ENCODE peak calls at places on chromosomes 2 and 18, in eight cellular contexts. L, S, P, C, R, H, K and Z are unnamed samples.
A peak's percentile ranks its signal among the peaks of the same experiment; 100 is the strongest.

GRCh38 chr18:42141439-42141838 is 186.4 kb downstream of the PIK3C3 start:
- DNase-seq in L (no peak), S (no peak), P (no peak), C (peak; percentile 19), R (no peak), H (no peak), K (no peak), Z (no peak)

GRCh38 chr2:25276569-25277465 is 64.9 kb downstream of the DNMT3A start:
- DNase-seq in L (peak; percentile 49), S (peak; percentile 64), P (no peak), C (peak; percentile 28), R (peak; percentile 76), H (peak; percentile 76), K (peak; percentile 63), Z (no peak)

GRCh38 chr18:36534154-36534688 is 236.7 kb downstream of the FHOD3 start:
- DNase-seq in L (no peak), S (no peak), P (no peak), C (peak; percentile 3), R (no peak), H (no peak), K (no peak), Z (no peak)

GRCh38 chr2:143558665-143559064 is 429.4 kb downstream of the ARHGAP15 start:
- DNase-seq in L (no peak), S (no peak), P (no peak), C (peak; percentile 41), R (no peak), H (no peak), K (no peak), Z (no peak)

GRCh38 chr2:191446910-191447309 is 201.7 kb downstream of the MYO1B start:
- DNase-seq in L (no peak), S (no peak), P (no peak), C (no peak), R (no peak), H (no peak), K (no peak), Z (no peak)

GRCh38 chr2:227783404-227784138 is 30.1 kb upstream of the CCL20 start:
- DNase-seq in L (no peak), S (no peak), P (no peak), C (no peak), R (no peak), H (no peak), K (no peak), Z (no peak)

GRCh38 chr2:128300621-128301020 is 18.0 kb downstream of the HS6ST1 start:
- DNase-seq in L (no peak), S (no peak), P (peak; percentile 57), C (no peak), R (no peak), H (no peak), K (no peak), Z (peak; percentile 74)

GRCh38 chr2:25684577-25684976 is 11.2 kb upstream of the DTNB start:
- DNase-seq in L (no peak), S (peak; percentile 41), P (no peak), C (no peak), R (no peak), H (no peak), K (no peak), Z (no peak)

GRCh38 chr2:35783723-35784122 is 571.9 kb upstream of the CRIM1 start:
- DNase-seq in L (no peak), S (no peak), P (no peak), C (peak; percentile 2), R (no peak), H (no peak), K (no peak), Z (no peak)

GRCh38 chr2:125516496-125517109 is 1139.4 kb upstream of the GYPC start:
- DNase-seq in L (no peak), S (no peak), P (peak; percentile 8), C (peak; percentile 17), R (no peak), H (no peak), K (no peak), Z (no peak)

GRCh38 chr2:17620841-17621240 is 80.3 kb downstream of the VSNL1 start:
- DNase-seq in L (no peak), S (no peak), P (no peak), C (peak; percentile 58), R (no peak), H (no peak), K (no peak), Z (peak; percentile 69)

GRCh38 chr18:55414475-55414874 is 173.5 kb downstream of the TCF4 start:
- DNase-seq in L (no peak), S (no peak), P (no peak), C (no peak), R (no peak), H (no peak), K (no peak), Z (no peak)

GRCh38 chr2:160652236-160652635 is 158.6 kb upstream of the RBMS1 start:
- DNase-seq in L (peak; percentile 11), S (peak; percentile 54), P (no peak), C (no peak), R (peak; percentile 58), H (peak; percentile 31), K (peak; percentile 20), Z (no peak)

GRCh38 chr2:75053484-75054112 is 95.2 kb downstream of the POLE4 start:
- DNase-seq in L (no peak), S (no peak), P (peak; percentile 62), C (peak; percentile 59), R (no peak), H (no peak), K (no peak), Z (no peak)

GRCh38 chr18:9851511-9851910 is 34.3 kb upstream of the TXNDC2 start:
- DNase-seq in L (no peak), S (no peak), P (no peak), C (no peak), R (peak; percentile 67), H (no peak), K (no peak), Z (no peak)

GRCh38 chr2:84866121-84866520 is 14.8 kb downstream of the TRABD2A start:
- DNase-seq in L (no peak), S (no peak), P (no peak), C (no peak), R (no peak), H (no peak), K (no peak), Z (no peak)